ENCODE peak calls at places on chromosomes 16 and 17, in six cellular contexts. One of them, this sample, is unnamed.
A peak's percentile ranks its signal among the peaks of the same experiment; 100 is the strongest.

GRCh38 chr16:14199624-14200023 is 128.5 kb downstream of the MRTFB start:
- DNase-seq in esophagus muscularis mucosa: no peak
- DNase-seq in IMR-90: peak; percentile 27
- DNase-seq in breast epithelium: no peak
- DNase-seq in lower leg skin: no peak
- DNase-seq in A549: no peak
- DNase-seq in this sample: no peak

GRCh38 chr17:37025847-37026533 is 77.2 kb downstream of the AATF start:
- DNase-seq in breast epithelium: no peak
- DNase-seq in A549: no peak
- DNase-seq in IMR-90: no peak
- DNase-seq in lower leg skin: no peak
- DNase-seq in esophagus muscularis mucosa: peak; percentile 37
- DNase-seq in this sample: no peak

GRCh38 chr17:42107597-42108576 is 4.6 kb downstream of the DHX58 start:
- DNase-seq in breast epithelium: no peak
- DNase-seq in A549: peak; percentile 76
- DNase-seq in esophagus muscularis mucosa: no peak
- DNase-seq in lower leg skin: peak; percentile 94
- DNase-seq in IMR-90: peak; percentile 32
- DNase-seq in this sample: peak; percentile 56

GRCh38 chr17:29042679-29043538 is at the start of gene PIPOX:
- DNase-seq in breast epithelium: no peak
- DNase-seq in IMR-90: peak; percentile 15
- DNase-seq in esophagus muscularis mucosa: no peak
- DNase-seq in lower leg skin: no peak
- DNase-seq in A549: peak; percentile 17
- DNase-seq in this sample: no peak

GRCh38 chr16:49575352-49576172 is 202.0 kb downstream of the C16orf78 start:
- DNase-seq in lower leg skin: no peak
- DNase-seq in A549: no peak
- DNase-seq in esophagus muscularis mucosa: no peak
- DNase-seq in breast epithelium: no peak
- DNase-seq in IMR-90: no peak
- DNase-seq in this sample: no peak

GRCh38 chr16:56301391-56301850 is 110.1 kb downstream of the GNAO1 start:
- DNase-seq in esophagus muscularis mucosa: no peak
- DNase-seq in IMR-90: peak; percentile 46
- DNase-seq in A549: no peak
- DNase-seq in breast epithelium: no peak
- DNase-seq in lower leg skin: no peak
- DNase-seq in this sample: no peak

GRCh38 chr17:58156839-58157803 is 8.9 kb downstream of the OR4D1 start:
- DNase-seq in esophagus muscularis mucosa: no peak
- DNase-seq in breast epithelium: no peak
- DNase-seq in A549: peak; percentile 50
- DNase-seq in IMR-90: no peak
- DNase-seq in lower leg skin: no peak
- DNase-seq in this sample: no peak

GRCh38 chr17:71548540-71549190 is 572.2 kb upstream of the SOX9 start:
- DNase-seq in esophagus muscularis mucosa: no peak
- DNase-seq in breast epithelium: no peak
- DNase-seq in IMR-90: peak; percentile 11
- DNase-seq in A549: no peak
- DNase-seq in lower leg skin: no peak
- DNase-seq in this sample: no peak

GRCh38 chr16:29943846-29944669 is 17.8 kb upstream of the TMEM219 start:
- DNase-seq in lower leg skin: peak; percentile 78
- DNase-seq in esophagus muscularis mucosa: no peak
- DNase-seq in A549: peak; percentile 99
- DNase-seq in breast epithelium: no peak
- DNase-seq in IMR-90: peak; percentile 99
- DNase-seq in this sample: peak; percentile 74

GRCh38 chr16:27367463-27368357 is 34.3 kb upstream of the IL21R start:
- DNase-seq in A549: peak; percentile 74
- DNase-seq in lower leg skin: peak; percentile 97
- DNase-seq in IMR-90: peak; percentile 63
- DNase-seq in breast epithelium: peak; percentile 70
- DNase-seq in esophagus muscularis mucosa: peak; percentile 96
- DNase-seq in this sample: peak; percentile 81

GRCh38 chr17:50274142-50274944 is at the start of gene TMEM92:
- DNase-seq in A549: peak; percentile 71
- DNase-seq in breast epithelium: no peak
- DNase-seq in lower leg skin: no peak
- DNase-seq in IMR-90: no peak
- DNase-seq in esophagus muscularis mucosa: no peak
- DNase-seq in this sample: peak; percentile 65
- TF ChIP-seq POLR2A in A549: no peak
- TF ChIP-seq POLR2A in breast epithelium: no peak
- TF ChIP-seq POLR2A in lower leg skin: no peak
- TF ChIP-seq POLR2A in IMR-90: no peak
- TF ChIP-seq POLR2A in esophagus muscularis mucosa: no peak
- TF ChIP-seq POLR2A in this sample: no peak

GRCh38 chr16:71293921-71294320 is 4.7 kb upstream of the CMTR2 start:
- DNase-seq in breast epithelium: no peak
- DNase-seq in esophagus muscularis mucosa: no peak
- DNase-seq in A549: no peak
- DNase-seq in lower leg skin: no peak
- DNase-seq in IMR-90: no peak
- DNase-seq in this sample: no peak

GRCh38 chr16:71295950-71296349 is 6.7 kb upstream of the CMTR2 start:
- DNase-seq in A549: no peak
- DNase-seq in lower leg skin: no peak
- DNase-seq in esophagus muscularis mucosa: no peak
- DNase-seq in breast epithelium: no peak
- DNase-seq in IMR-90: no peak
- DNase-seq in this sample: no peak

GRCh38 chr16:71297252-71297651 is 8.1 kb upstream of the CMTR2 start:
- DNase-seq in esophagus muscularis mucosa: no peak
- DNase-seq in IMR-90: peak; percentile 1
- DNase-seq in lower leg skin: no peak
- DNase-seq in breast epithelium: no peak
- DNase-seq in A549: peak; percentile 4
- DNase-seq in this sample: no peak

GRCh38 chr16:71296584-71297133 is 7.5 kb upstream of the CMTR2 start:
- DNase-seq in A549: no peak
- DNase-seq in breast epithelium: no peak
- DNase-seq in IMR-90: no peak
- DNase-seq in lower leg skin: no peak
- DNase-seq in esophagus muscularis mucosa: no peak
- DNase-seq in this sample: no peak
- TF ChIP-seq POLR2A in A549: no peak
- TF ChIP-seq POLR2A in breast epithelium: no peak
- TF ChIP-seq POLR2A in IMR-90: no peak
- TF ChIP-seq POLR2A in lower leg skin: no peak
- TF ChIP-seq POLR2A in esophagus muscularis mucosa: no peak
- TF ChIP-seq POLR2A in this sample: no peak

GRCh38 chr17:32976131-32976530 is 15.5 kb upstream of the SPACA3 start:
- DNase-seq in IMR-90: no peak
- DNase-seq in lower leg skin: peak; percentile 21
- DNase-seq in esophagus muscularis mucosa: no peak
- DNase-seq in breast epithelium: no peak
- DNase-seq in A549: no peak
- DNase-seq in this sample: no peak
- TF ChIP-seq POLR2A in IMR-90: no peak
- TF ChIP-seq POLR2A in lower leg skin: no peak
- TF ChIP-seq POLR2A in esophagus muscularis mucosa: no peak
- TF ChIP-seq POLR2A in breast epithelium: no peak
- TF ChIP-seq POLR2A in A549: no peak
- TF ChIP-seq POLR2A in this sample: no peak

DNA sequence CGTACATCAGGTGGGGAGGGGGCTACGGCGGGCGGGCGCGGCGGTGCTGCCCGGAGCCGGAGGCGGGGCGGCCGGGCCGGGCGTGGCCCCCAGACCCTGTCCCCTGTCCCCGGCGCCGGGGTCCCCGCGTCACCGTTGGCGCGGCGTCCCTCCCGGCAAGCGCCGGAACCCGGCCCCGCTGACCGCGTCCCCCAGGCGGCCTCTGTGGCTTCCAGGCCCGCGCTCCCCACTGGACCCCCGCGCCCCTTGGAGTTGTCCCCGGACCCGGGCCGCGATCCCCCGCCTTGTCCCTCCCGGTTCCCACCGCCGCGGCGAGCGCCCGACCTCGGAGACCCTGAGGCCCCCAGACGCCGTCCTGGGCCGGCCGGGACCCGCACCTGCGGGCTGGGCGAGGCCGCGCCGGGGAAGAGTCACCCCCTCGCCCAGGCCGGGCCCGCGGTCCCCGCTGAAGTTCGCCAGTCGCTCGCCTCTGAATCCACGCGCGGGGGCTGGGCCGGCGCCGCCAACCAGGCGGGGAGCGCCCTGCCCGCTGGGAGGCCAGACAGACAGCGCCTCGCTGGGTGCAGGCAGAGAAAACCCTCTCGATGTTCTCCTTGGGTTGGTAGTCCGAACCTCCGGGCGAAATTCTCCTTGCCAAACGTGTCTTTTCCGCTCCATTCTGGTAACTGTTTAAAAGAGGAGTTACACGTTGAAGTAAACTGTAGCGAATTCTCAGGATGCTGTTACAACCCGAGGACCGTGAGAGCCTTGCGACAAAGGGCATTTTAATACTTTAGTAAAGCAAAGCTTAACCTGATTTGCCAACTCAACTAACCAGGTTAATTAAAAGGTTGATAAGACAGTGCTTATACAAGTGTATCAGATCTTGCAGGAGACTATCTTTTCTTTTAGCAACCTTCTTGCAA is 761 bp downstream of the GAN start:
- DNase-seq in lower leg skin: peak; percentile 89
- DNase-seq in esophagus muscularis mucosa: no peak
- DNase-seq in breast epithelium: peak; percentile 60
- DNase-seq in IMR-90: peak; percentile 51
- DNase-seq in A549: peak; percentile 34
- DNase-seq in this sample: peak; percentile 54
- TF ChIP-seq POLR2A in lower leg skin: no peak
- TF ChIP-seq POLR2A in esophagus muscularis mucosa: no peak
- TF ChIP-seq POLR2A in breast epithelium: no peak
- TF ChIP-seq POLR2A in IMR-90: no peak
- TF ChIP-seq POLR2A in A549: no peak
- TF ChIP-seq POLR2A in this sample: no peak

GRCh38 chr17:16407911-16408588 is 7.3 kb upstream of the TRPV2 start:
- DNase-seq in A549: peak; percentile 60
- DNase-seq in esophagus muscularis mucosa: no peak
- DNase-seq in breast epithelium: peak; percentile 59
- DNase-seq in IMR-90: peak; percentile 47
- DNase-seq in lower leg skin: no peak
- DNase-seq in this sample: peak; percentile 74

DNA sequence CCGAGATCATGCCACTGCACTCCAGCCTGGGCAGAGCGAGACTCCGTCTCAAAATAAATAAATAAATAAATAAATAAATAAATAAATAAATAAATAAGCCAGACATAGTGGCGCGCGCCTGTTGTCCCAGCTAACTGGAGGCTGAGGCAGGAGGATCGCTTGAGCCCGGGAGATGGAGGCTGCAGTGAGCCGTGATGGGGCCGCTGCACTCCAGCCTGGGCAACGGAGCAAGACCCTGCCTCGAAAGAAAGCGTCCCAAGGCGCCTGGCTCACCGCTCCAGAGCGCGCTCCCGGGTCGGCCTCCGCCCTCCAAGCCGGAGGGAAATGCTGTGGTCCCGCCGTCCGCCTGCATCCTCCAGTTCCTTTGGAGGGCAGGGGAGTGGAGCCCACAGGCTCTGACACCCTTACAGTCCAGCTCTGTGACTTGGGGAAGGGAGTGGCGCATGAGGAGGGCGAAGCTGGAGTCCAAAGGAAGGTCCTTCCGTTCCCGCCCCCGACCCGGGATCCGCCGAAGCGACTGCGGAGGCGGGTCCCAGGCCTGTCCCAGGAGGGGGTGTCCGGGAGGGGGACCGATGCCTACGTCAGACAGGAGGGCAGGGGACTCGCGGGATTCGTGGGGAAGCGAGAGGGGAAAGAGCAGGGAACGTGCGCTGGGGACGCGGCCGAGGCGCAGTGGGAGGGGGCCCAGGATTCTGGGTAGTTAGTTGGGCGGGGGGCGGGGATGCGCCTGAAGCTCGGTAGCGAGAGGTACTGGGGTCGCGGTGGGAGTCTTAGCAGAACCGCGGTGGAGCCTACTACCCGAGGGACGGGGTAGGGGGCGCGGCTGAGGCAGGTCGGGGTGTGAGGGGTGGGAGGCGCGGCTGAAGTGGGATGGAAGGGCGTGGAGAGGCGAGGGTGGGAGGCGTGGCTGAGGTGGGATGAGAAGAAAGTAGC is 8.4 kb upstream of the TRPV2 start:
- DNase-seq in esophagus muscularis mucosa: no peak
- DNase-seq in lower leg skin: peak; percentile 91
- DNase-seq in A549: peak; percentile 64
- DNase-seq in IMR-90: no peak
- DNase-seq in breast epithelium: peak; percentile 36
- DNase-seq in this sample: peak; percentile 47
- TF ChIP-seq POLR2A in esophagus muscularis mucosa: no peak
- TF ChIP-seq POLR2A in lower leg skin: no peak
- TF ChIP-seq POLR2A in A549: peak; percentile 64
- TF ChIP-seq POLR2A in IMR-90: no peak
- TF ChIP-seq POLR2A in breast epithelium: no peak
- TF ChIP-seq POLR2A in this sample: peak; percentile 19

GRCh38 chr16:82672676-82673075 is 45.9 kb downstream of the CDH13 start:
- DNase-seq in IMR-90: peak; percentile 17
- DNase-seq in lower leg skin: no peak
- DNase-seq in esophagus muscularis mucosa: no peak
- DNase-seq in breast epithelium: no peak
- DNase-seq in A549: no peak
- DNase-seq in this sample: no peak

GRCh38 chr16:82668094-82668493 is 41.3 kb downstream of the CDH13 start:
- DNase-seq in esophagus muscularis mucosa: no peak
- DNase-seq in A549: no peak
- DNase-seq in lower leg skin: no peak
- DNase-seq in breast epithelium: no peak
- DNase-seq in IMR-90: no peak
- DNase-seq in this sample: no peak

GRCh38 chr16:82675300-82675699 is 48.5 kb downstream of the CDH13 start:
- DNase-seq in A549: no peak
- DNase-seq in esophagus muscularis mucosa: no peak
- DNase-seq in IMR-90: peak; percentile 49
- DNase-seq in breast epithelium: no peak
- DNase-seq in lower leg skin: no peak
- DNase-seq in this sample: no peak

GRCh38 chr16:82667437-82667836 is 40.7 kb downstream of the CDH13 start:
- DNase-seq in IMR-90: no peak
- DNase-seq in A549: no peak
- DNase-seq in esophagus muscularis mucosa: no peak
- DNase-seq in breast epithelium: no peak
- DNase-seq in lower leg skin: no peak
- DNase-seq in this sample: no peak

DNA sequence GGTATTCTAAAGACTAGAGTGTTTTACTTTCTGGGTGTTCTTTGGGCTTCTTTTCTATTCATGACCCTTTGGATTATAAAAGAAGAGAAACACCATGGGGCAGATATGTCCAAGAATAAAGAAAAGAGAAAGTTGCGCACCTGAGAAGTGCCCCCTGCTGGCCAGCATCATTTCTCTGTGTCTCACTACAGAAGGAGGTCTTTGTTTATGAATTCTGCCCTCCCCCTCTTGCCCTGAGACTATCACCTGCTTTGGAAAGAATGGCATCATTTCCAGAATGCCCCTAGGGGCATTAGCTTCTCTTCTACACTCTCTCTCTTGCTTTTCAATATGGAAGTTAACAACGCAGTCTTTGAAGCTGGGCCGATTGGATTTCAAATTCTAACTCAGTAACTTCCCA is 45.0 kb downstream of the CDH13 start:
- DNase-seq in lower leg skin: no peak
- DNase-seq in breast epithelium: no peak
- DNase-seq in esophagus muscularis mucosa: no peak
- DNase-seq in IMR-90: no peak
- DNase-seq in A549: no peak
- DNase-seq in this sample: no peak
- TF ChIP-seq POLR2A in lower leg skin: no peak
- TF ChIP-seq POLR2A in breast epithelium: no peak
- TF ChIP-seq POLR2A in esophagus muscularis mucosa: no peak
- TF ChIP-seq POLR2A in IMR-90: no peak
- TF ChIP-seq POLR2A in A549: no peak
- TF ChIP-seq POLR2A in this sample: no peak

GRCh38 chr17:9004961-9005285 is 16.4 kb upstream of the NTN1 start:
- DNase-seq in esophagus muscularis mucosa: no peak
- DNase-seq in breast epithelium: no peak
- DNase-seq in lower leg skin: peak; percentile 76
- DNase-seq in IMR-90: no peak
- DNase-seq in A549: no peak
- DNase-seq in this sample: no peak
- TF ChIP-seq POLR2A in esophagus muscularis mucosa: no peak
- TF ChIP-seq POLR2A in breast epithelium: no peak
- TF ChIP-seq POLR2A in lower leg skin: no peak
- TF ChIP-seq POLR2A in IMR-90: no peak
- TF ChIP-seq POLR2A in A549: no peak
- TF ChIP-seq POLR2A in this sample: no peak